ENCODE peak calls at places on chromosomes 11 and 22, in nine cellular contexts. X, S, R, E, P, D, W, L and K are unnamed samples.

GRCh38 chr22:27220349-27220748 is 563.0 kb downstream of the MIAT start:
- DNase-seq in X (no peak), S (no peak), R (no peak), E (no peak), P (no peak), D (no peak), W (no peak), L (peak; percentile 81), K (peak; percentile 70)

GRCh38 chr11:35141034-35141433 is 2.1 kb downstream of the CD44 start:
- DNase-seq in X (no peak), S (no peak), R (no peak), E (no peak), P (no peak), D (no peak), W (no peak), L (no peak), K (no peak)

GRCh38 chr11:93537767-93538261 is 5.4 kb downstream of the SMCO4 start:
- DNase-seq in X (no peak), S (no peak), R (no peak), E (peak; percentile 34), P (peak; percentile 24), D (no peak), W (peak; percentile 77), L (no peak), K (no peak)

GRCh38 chr11:121198491-121198890 is 94.1 kb upstream of the SC5D start:
- DNase-seq in X (no peak), S (no peak), R (no peak), E (no peak), P (no peak), D (no peak), W (no peak), L (no peak), K (no peak)

GRCh38 chr22:44357962-44358553 is 45.3 kb upstream of the SHISAL1 start:
- DNase-seq in X (no peak), S (no peak), R (no peak), E (no peak), P (no peak), D (no peak), W (no peak), L (no peak), K (no peak)

GRCh38 chr11:131302831-131303230 is 67.6 kb upstream of the NTM start:
- DNase-seq in X (no peak), S (no peak), R (no peak), E (no peak), P (no peak), D (no peak), W (no peak), L (no peak), K (no peak)

GRCh38 chr11:33808228-33808828 is 34.0 kb upstream of the FBXO3 start:
- DNase-seq in X (peak; percentile 87), S (peak; percentile 80), R (peak; percentile 91), E (peak; percentile 86), P (peak; percentile 90), D (peak; percentile 93), W (peak; percentile 84), L (peak; percentile 90), K (peak; percentile 68)

GRCh38 chr11:47234669-47235075 is 13.9 kb downstream of the ACP2 start:
- DNase-seq in X (no peak), S (no peak), R (no peak), E (peak; percentile 86), P (no peak), D (no peak), W (peak; percentile 94), L (peak; percentile 64), K (no peak)

GRCh38 chr11:115215694-115216615 is 288.3 kb downstream of the CADM1 start:
- DNase-seq in X (peak; percentile 29), S (no peak), R (no peak), E (no peak), P (no peak), D (peak; percentile 11), W (no peak), L (peak; percentile 7), K (no peak)
- TF ChIP-seq CTCF in X (peak; percentile 27), S (no peak), R (no peak), E (no peak), P (no peak), D (peak; percentile 23), W (no peak), L (peak; percentile 34), K (no peak)

GRCh38 chr22:38221407-38221806 is 19.6 kb downstream of the MAFF start:
- DNase-seq in X (no peak), S (no peak), R (no peak), E (no peak), P (no peak), D (no peak), W (no peak), L (no peak), K (no peak)

GRCh38 chr22:38221908-38222796 is 20.4 kb downstream of the MAFF start:
- DNase-seq in X (no peak), S (no peak), R (no peak), E (no peak), P (no peak), D (no peak), W (no peak), L (no peak), K (no peak)

GRCh38 chr22:38222797-38223119 is 21.0 kb downstream of the MAFF start:
- DNase-seq in X (no peak), S (no peak), R (peak; percentile 64), E (peak; percentile 66), P (no peak), D (no peak), W (no peak), L (no peak), K (no peak)

GRCh38 chr22:38220653-38221386 is 19.0 kb downstream of the MAFF start:
- DNase-seq in X (no peak), S (no peak), R (no peak), E (no peak), P (no peak), D (no peak), W (no peak), L (no peak), K (no peak)

DNA sequence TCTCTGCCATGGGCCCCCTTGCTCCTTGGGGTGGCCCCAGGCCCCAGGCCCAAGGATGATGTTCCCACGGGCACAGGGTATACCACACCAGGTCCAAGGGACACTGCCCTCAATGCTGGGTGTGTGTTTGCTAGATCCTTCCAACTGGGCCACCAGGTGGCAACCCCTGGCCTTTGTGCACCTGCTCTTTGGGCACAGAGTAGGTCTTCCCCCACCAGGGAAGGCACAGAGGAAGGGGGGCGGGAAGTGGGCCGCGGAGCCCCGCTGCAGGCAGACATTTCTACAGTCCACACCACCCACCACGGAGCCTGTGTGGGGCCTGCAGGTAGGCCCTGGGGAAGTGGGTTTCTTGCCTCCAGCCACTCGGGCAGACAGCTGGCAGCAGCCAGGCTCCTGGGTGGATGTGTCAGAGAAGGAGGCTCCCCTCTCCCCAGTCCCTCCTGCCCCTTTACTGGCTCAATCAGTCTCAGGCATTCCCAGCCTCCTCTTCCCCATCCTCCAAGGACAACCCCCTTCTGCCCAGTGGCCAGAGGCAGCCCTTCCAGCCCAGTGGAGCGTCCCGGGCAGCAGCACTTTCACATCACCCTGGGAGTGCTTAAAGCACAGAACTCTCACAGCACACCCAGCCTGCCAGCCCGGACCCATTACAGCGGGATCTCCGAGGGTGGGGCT is 21.6 kb downstream of the MAFF start:
- DNase-seq in X (no peak), S (no peak), R (no peak), E (no peak), P (no peak), D (no peak), W (no peak), L (no peak), K (no peak)
- TF ChIP-seq CTCF in X (no peak), S (no peak), R (no peak), E (no peak), P (no peak), D (no peak), W (no peak), L (no peak), K (peak; percentile 41)

DNA sequence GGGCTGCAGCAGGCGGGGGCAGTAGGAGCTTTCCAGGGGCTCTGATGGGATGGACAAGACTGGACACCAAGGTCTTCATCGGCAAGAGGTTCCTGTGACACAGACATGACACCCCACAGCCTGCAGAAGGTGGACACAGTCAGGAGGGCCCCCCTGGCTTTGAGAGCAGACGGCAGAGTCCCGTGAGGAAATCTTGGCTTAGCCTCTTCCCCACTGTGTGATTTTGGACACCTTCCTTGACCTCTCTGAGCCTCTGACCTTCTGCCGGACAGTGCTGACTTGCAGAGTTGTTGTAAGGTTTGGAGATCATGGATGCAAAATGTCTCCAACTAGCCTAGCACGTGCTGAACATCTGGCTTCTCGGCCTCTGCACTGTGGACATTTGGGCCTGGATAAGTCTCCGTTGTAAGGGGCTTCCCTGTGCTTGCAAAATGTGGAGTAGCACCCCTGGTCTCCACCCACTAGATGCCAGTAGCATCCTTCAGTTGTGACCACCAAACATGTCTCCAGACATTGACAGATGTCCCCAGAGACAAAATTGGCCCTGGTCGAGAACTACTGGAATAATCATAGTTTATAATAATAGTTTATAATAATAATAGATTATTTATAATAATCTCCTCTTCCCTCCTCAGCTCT is 54.6 kb downstream of the MCM5 start:
- DNase-seq in X (no peak), S (no peak), R (no peak), E (no peak), P (no peak), D (no peak), W (peak; percentile 22), L (no peak), K (no peak)
- TF ChIP-seq CTCF in X (peak; percentile 7), S (no peak), R (no peak), E (no peak), P (peak; percentile 15), D (no peak), W (peak; percentile 31), L (no peak), K (no peak)

GRCh38 chr11:636511-637332 is at the start of gene DRD4:
- DNase-seq in X (no peak), S (no peak), R (no peak), E (no peak), P (no peak), D (no peak), W (no peak), L (peak; percentile 25), K (no peak)

GRCh38 chr11:638616-639323 is 1.7 kb downstream of the DRD4 start:
- DNase-seq in X (no peak), S (no peak), R (no peak), E (no peak), P (no peak), D (no peak), W (no peak), L (peak; percentile 42), K (no peak)

GRCh38 chr11:639324-639977 is 2.4 kb downstream of the DRD4 start:
- DNase-seq in X (no peak), S (no peak), R (no peak), E (no peak), P (no peak), D (no peak), W (no peak), L (no peak), K (no peak)

GRCh38 chr11:637333-637592 is 194 bp downstream of the DRD4 start:
- DNase-seq in X (no peak), S (no peak), R (no peak), E (no peak), P (no peak), D (no peak), W (no peak), L (no peak), K (no peak)

DNA sequence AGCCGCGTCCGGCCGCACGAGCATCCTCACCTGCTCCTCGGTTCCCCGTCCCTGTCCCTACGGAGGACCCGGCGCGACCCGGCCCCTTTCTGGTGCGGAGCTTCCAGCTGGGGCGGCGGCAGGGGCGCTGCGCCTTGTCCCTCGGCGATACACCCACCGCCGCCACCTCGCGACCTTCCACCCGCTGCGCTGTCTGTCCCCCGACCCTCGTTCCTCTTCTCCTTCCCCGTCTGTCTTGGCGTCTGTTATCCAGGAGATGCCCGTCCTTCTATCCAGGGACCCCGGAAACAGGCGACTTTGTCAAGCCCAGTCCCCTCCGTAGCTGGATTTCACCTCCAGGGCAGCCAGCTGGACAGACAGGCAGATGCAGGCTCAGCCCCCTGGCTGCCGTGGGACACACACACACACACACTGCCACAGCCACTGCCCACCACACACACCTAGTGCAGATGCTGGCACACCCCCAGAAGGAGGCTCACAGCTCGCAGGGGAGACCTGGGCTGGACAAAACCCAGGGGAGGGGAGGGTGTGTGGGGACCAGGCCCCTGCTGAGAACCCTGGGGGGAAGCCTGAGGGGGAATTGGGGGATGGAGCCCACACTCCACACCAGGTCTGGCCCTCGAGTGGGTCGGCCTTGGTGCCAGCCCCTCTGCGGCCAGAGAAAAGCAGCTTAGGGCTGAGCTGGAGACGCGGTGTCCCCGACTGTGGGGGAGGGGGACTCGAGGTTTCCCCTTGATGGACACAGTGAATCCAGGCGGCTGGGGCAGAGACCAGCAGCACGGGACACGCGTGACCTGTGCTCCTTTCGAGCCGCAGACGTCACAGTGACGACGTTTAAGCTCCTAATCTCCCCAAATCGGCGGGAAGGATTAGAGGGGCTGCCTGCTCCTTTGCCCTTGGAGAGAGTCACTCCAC is 781 bp downstream of the DRD4 start:
- DNase-seq in X (no peak), S (no peak), R (no peak), E (no peak), P (no peak), D (no peak), W (no peak), L (no peak), K (no peak)
- TF ChIP-seq CTCF in X (no peak), S (no peak), R (no peak), E (no peak), P (no peak), D (no peak), W (no peak), L (no peak), K (no peak)